ENCODE peak calls at places on chromosomes 2 and 18, in six cellular contexts. One of them, this sample, is unnamed.

GRCh38 chr2:205734436-205734835 is 52.1 kb downstream of the NRP2 start:
- DNase-seq in Peyer's patch: no peak
- DNase-seq in dorsolateral prefrontal cortex: no peak
- DNase-seq in pancreas: no peak
- DNase-seq in heart right ventricle: no peak
- DNase-seq in AG09309: peak
- DNase-seq in this sample: peak

GRCh38 chr2:216857131-216857550 is 2.7 kb downstream of the TNP1 start:
- DNase-seq in Peyer's patch: no peak
- DNase-seq in dorsolateral prefrontal cortex: no peak
- DNase-seq in pancreas: no peak
- DNase-seq in heart right ventricle: no peak
- DNase-seq in AG09309: no peak
- DNase-seq in this sample: no peak

GRCh38 chr18:54790109-54790508 is 38.2 kb upstream of the RAB27B start:
- DNase-seq in Peyer's patch: no peak
- DNase-seq in dorsolateral prefrontal cortex: no peak
- DNase-seq in pancreas: no peak
- DNase-seq in heart right ventricle: no peak
- DNase-seq in AG09309: no peak
- DNase-seq in this sample: no peak

GRCh38 chr2:183207110-183207509 is 82.9 kb downstream of the NUP35 start:
- DNase-seq in Peyer's patch: no peak
- DNase-seq in dorsolateral prefrontal cortex: no peak
- DNase-seq in pancreas: no peak
- DNase-seq in heart right ventricle: no peak
- DNase-seq in AG09309: no peak
- DNase-seq in this sample: no peak

GRCh38 chr2:241534701-241535375 is 23.7 kb upstream of the BOK start:
- DNase-seq in Peyer's patch: no peak
- DNase-seq in dorsolateral prefrontal cortex: no peak
- DNase-seq in pancreas: no peak
- DNase-seq in heart right ventricle: no peak
- DNase-seq in AG09309: no peak
- DNase-seq in this sample: no peak

GRCh38 chr2:200756618-200757321 is 54.9 kb upstream of the BZW1 start:
- DNase-seq in Peyer's patch: peak
- DNase-seq in dorsolateral prefrontal cortex: no peak
- DNase-seq in pancreas: no peak
- DNase-seq in heart right ventricle: no peak
- DNase-seq in AG09309: peak
- DNase-seq in this sample: no peak

GRCh38 chr18:55124078-55124477 is 164.8 kb upstream of the CCDC68 start:
- DNase-seq in Peyer's patch: no peak
- DNase-seq in dorsolateral prefrontal cortex: no peak
- DNase-seq in pancreas: no peak
- DNase-seq in heart right ventricle: no peak
- DNase-seq in AG09309: no peak
- DNase-seq in this sample: no peak

GRCh38 chr2:72871880-72872279 is 15.3 kb upstream of the SPR start:
- DNase-seq in Peyer's patch: no peak
- DNase-seq in dorsolateral prefrontal cortex: no peak
- DNase-seq in pancreas: no peak
- DNase-seq in heart right ventricle: no peak
- DNase-seq in AG09309: no peak
- DNase-seq in this sample: no peak

GRCh38 chr2:46276652-46277051 is 20.6 kb upstream of the EPAS1 start:
- DNase-seq in Peyer's patch: no peak
- DNase-seq in dorsolateral prefrontal cortex: no peak
- DNase-seq in pancreas: no peak
- DNase-seq in heart right ventricle: no peak
- DNase-seq in AG09309: no peak
- DNase-seq in this sample: no peak

GRCh38 chr2:37357053-37357452 is 12.6 kb downstream of the QPCT start:
- DNase-seq in Peyer's patch: no peak
- DNase-seq in dorsolateral prefrontal cortex: no peak
- DNase-seq in pancreas: no peak
- DNase-seq in heart right ventricle: no peak
- DNase-seq in AG09309: peak
- DNase-seq in this sample: no peak

GRCh38 chr18:28177828-28178635 is 1.1 kb upstream of the CDH2 start:
- DNase-seq in Peyer's patch: no peak
- DNase-seq in dorsolateral prefrontal cortex: peak
- DNase-seq in pancreas: no peak
- DNase-seq in heart right ventricle: peak
- DNase-seq in AG09309: no peak
- DNase-seq in this sample: peak

GRCh38 chr2:9970386-9971044 is 19.0 kb downstream of the GRHL1 start:
- DNase-seq in Peyer's patch: no peak
- DNase-seq in dorsolateral prefrontal cortex: no peak
- DNase-seq in pancreas: no peak
- DNase-seq in heart right ventricle: no peak
- DNase-seq in AG09309: no peak
- DNase-seq in this sample: no peak

GRCh38 chr2:9968940-9969497 is 17.5 kb downstream of the GRHL1 start:
- DNase-seq in Peyer's patch: no peak
- DNase-seq in dorsolateral prefrontal cortex: no peak
- DNase-seq in pancreas: no peak
- DNase-seq in heart right ventricle: no peak
- DNase-seq in AG09309: no peak
- DNase-seq in this sample: no peak

GRCh38 chr2:9972621-9973445 is 21.3 kb downstream of the GRHL1 start:
- DNase-seq in Peyer's patch: no peak
- DNase-seq in dorsolateral prefrontal cortex: no peak
- DNase-seq in pancreas: no peak
- DNase-seq in heart right ventricle: no peak
- DNase-seq in AG09309: no peak
- DNase-seq in this sample: no peak

GRCh38 chr2:9971890-9972289 is 20.4 kb downstream of the GRHL1 start:
- DNase-seq in Peyer's patch: no peak
- DNase-seq in dorsolateral prefrontal cortex: no peak
- DNase-seq in pancreas: no peak
- DNase-seq in heart right ventricle: no peak
- DNase-seq in AG09309: no peak
- DNase-seq in this sample: no peak

GRCh38 chr2:9971105-9971818 is 19.8 kb downstream of the GRHL1 start:
- DNase-seq in Peyer's patch: no peak
- DNase-seq in dorsolateral prefrontal cortex: no peak
- DNase-seq in pancreas: no peak
- DNase-seq in heart right ventricle: no peak
- DNase-seq in AG09309: peak
- DNase-seq in this sample: no peak
- H3K4me3 ChIP-seq in Peyer's patch: no peak
- H3K4me3 ChIP-seq in dorsolateral prefrontal cortex: no peak
- H3K4me3 ChIP-seq in pancreas: no peak
- H3K4me3 ChIP-seq in heart right ventricle: no peak
- H3K4me3 ChIP-seq in AG09309: no peak
- H3K4me3 ChIP-seq in this sample: no peak

DNA sequence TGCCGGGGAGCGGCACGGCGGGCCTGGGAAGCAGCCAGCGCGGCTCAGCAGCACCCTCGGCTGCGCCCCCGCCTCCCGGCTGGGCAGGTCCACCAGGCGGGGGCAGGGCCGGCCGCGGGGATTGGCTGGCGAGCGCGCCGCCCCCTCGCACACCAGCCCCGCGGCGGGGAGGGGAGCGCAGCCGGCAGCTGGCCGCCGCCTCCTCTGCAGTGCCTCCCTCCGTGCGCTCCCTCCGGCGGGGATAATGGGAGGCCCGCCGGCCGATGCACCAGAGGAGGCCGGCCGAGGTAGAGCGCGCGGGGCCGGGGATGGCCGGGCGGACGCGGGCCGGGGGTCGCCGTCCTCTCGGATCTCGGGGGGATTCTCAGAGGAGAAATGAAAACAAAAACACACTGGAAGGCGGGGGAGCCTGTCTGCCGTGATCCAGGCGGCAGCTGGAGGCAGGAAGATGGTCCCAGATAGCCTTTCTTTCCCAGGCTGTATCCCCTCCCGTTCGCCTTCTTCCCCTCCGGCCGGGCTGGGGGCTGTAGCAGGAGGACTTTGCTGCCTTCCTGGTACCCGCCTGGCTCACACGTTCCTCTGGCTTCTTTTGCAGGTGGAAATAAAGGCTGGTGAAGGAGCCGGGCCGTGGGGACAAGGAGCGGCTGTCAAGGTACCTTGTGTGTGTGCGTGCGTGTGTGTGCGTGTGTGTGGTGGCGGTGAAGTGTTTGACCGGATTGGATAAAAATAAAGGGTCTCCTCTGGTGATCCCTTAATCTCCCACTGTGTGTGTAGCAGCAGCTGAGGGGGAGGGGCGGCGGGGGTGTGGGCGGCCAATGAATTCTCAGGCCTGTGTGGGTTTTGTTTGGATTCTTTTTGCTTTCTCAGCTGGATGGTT is 18.0 kb downstream of the TET3 start:
- DNase-seq in Peyer's patch: peak
- DNase-seq in dorsolateral prefrontal cortex: peak
- DNase-seq in pancreas: peak
- DNase-seq in heart right ventricle: peak
- DNase-seq in AG09309: no peak
- DNase-seq in this sample: peak
- H3K4me3 ChIP-seq in Peyer's patch: peak
- H3K4me3 ChIP-seq in dorsolateral prefrontal cortex: peak
- H3K4me3 ChIP-seq in pancreas: peak
- H3K4me3 ChIP-seq in heart right ventricle: peak
- H3K4me3 ChIP-seq in AG09309: peak
- H3K4me3 ChIP-seq in this sample: peak

DNA sequence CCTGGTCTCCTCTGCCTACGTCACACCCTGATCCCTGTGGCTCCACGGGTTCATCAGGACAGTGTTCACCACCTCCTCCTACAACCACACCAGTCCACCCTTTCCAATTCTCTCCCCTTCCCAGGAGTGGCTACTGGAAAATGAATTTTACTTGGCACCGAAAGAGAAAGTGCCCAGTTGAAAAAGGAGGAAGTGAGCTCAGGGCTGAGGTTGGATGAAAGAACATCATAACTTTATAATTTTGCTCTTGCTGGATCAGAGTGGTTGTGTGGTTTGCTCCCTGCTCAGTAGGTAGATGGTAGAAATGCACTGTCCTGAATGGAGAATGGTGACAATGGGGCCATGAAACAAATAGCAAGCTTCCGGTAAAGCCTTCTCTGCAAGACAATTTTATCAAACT is 140.3 kb upstream of the DDX18 start:
- DNase-seq in Peyer's patch: no peak
- DNase-seq in dorsolateral prefrontal cortex: no peak
- DNase-seq in pancreas: no peak
- DNase-seq in heart right ventricle: no peak
- DNase-seq in AG09309: no peak
- DNase-seq in this sample: no peak
- H3K4me3 ChIP-seq in Peyer's patch: no peak
- H3K4me3 ChIP-seq in dorsolateral prefrontal cortex: no peak
- H3K4me3 ChIP-seq in pancreas: no peak
- H3K4me3 ChIP-seq in heart right ventricle: no peak
- H3K4me3 ChIP-seq in AG09309: no peak
- H3K4me3 ChIP-seq in this sample: no peak

GRCh38 chr18:75161629-75162028 is 47.3 kb downstream of the PTGR3 start:
- DNase-seq in Peyer's patch: peak
- DNase-seq in dorsolateral prefrontal cortex: no peak
- DNase-seq in pancreas: no peak
- DNase-seq in heart right ventricle: no peak
- DNase-seq in AG09309: no peak
- DNase-seq in this sample: no peak
- H3K4me3 ChIP-seq in Peyer's patch: peak
- H3K4me3 ChIP-seq in dorsolateral prefrontal cortex: peak
- H3K4me3 ChIP-seq in pancreas: no peak
- H3K4me3 ChIP-seq in heart right ventricle: peak
- H3K4me3 ChIP-seq in AG09309: no peak
- H3K4me3 ChIP-seq in this sample: peak

GRCh38 chr2:82789886-82790276 is 1669.2 kb downstream of the SUCLG1 start:
- DNase-seq in Peyer's patch: no peak
- DNase-seq in dorsolateral prefrontal cortex: no peak
- DNase-seq in pancreas: no peak
- DNase-seq in heart right ventricle: no peak
- DNase-seq in AG09309: no peak
- DNase-seq in this sample: no peak

GRCh38 chr2:82792316-82792715 is 1666.8 kb downstream of the SUCLG1 start:
- DNase-seq in Peyer's patch: no peak
- DNase-seq in dorsolateral prefrontal cortex: no peak
- DNase-seq in pancreas: no peak
- DNase-seq in heart right ventricle: no peak
- DNase-seq in AG09309: no peak
- DNase-seq in this sample: no peak

GRCh38 chr2:82795446-82795845 is 1663.6 kb downstream of the SUCLG1 start:
- DNase-seq in Peyer's patch: no peak
- DNase-seq in dorsolateral prefrontal cortex: no peak
- DNase-seq in pancreas: no peak
- DNase-seq in heart right ventricle: no peak
- DNase-seq in AG09309: peak
- DNase-seq in this sample: no peak

GRCh38 chr2:82796132-82796531 is 1662.9 kb downstream of the SUCLG1 start:
- DNase-seq in Peyer's patch: no peak
- DNase-seq in dorsolateral prefrontal cortex: no peak
- DNase-seq in pancreas: no peak
- DNase-seq in heart right ventricle: no peak
- DNase-seq in AG09309: no peak
- DNase-seq in this sample: no peak

DNA sequence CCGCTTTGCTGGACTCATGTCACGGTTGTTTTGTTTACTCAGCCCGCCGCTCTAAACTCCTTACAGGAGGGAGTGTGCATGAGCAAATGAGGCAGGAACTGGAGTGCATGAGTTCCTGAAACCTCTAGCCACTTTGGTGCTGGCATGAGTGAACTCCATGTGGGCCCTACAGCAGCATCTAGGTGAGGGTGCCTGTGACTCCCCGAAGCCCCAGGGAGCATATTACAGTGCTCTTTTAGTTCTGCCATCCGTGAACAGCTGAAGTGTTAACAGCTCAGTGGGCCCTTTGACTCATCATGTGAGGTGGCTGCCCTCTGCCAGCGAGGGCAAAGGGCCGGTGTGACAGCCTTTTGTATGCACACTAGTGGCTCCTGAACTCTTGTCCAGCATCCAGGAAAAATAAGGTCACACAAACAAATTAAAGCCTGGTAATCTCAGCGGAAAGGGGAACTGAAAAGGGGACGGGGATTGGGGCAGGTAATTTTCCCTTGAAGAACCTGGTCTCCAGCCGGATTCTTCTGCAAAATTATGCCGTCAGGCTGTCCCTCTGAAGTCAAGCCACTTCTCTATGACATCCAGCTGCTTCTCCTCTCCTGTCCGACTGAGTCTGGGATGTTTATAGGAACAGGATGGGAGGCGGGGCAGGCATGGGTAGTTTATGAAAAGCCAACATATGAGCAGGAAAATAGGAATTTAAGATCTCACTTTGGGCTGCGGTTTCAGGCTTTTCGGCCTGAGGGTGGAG is 1668.6 kb downstream of the SUCLG1 start:
- DNase-seq in Peyer's patch: no peak
- DNase-seq in dorsolateral prefrontal cortex: no peak
- DNase-seq in pancreas: no peak
- DNase-seq in heart right ventricle: no peak
- DNase-seq in AG09309: peak
- DNase-seq in this sample: no peak
- H3K4me3 ChIP-seq in Peyer's patch: no peak
- H3K4me3 ChIP-seq in dorsolateral prefrontal cortex: no peak
- H3K4me3 ChIP-seq in pancreas: no peak
- H3K4me3 ChIP-seq in heart right ventricle: no peak
- H3K4me3 ChIP-seq in AG09309: no peak
- H3K4me3 ChIP-seq in this sample: no peak

DNA sequence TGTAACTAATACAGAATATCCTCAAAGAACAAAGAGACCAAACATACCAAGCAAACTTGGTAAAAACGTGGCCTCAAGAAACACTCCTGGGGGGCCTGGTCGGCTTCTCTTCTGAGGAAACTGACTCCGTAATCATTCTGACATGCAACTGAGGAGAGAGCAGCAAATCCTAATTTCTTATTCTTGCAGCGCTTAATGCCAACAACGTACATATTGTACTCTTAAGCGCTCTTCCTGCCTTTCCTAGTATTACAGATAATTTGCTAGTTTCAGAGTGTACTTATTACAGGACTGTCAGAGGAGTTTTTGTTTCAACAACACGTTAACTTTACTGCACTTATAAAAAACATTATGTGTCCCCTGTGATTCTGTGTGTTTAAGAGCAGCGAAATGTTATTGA is 64.9 kb downstream of the ZNF521 start:
- DNase-seq in Peyer's patch: no peak
- DNase-seq in dorsolateral prefrontal cortex: no peak
- DNase-seq in pancreas: no peak
- DNase-seq in heart right ventricle: no peak
- DNase-seq in AG09309: no peak
- DNase-seq in this sample: no peak
- H3K4me3 ChIP-seq in Peyer's patch: no peak
- H3K4me3 ChIP-seq in dorsolateral prefrontal cortex: no peak
- H3K4me3 ChIP-seq in pancreas: no peak
- H3K4me3 ChIP-seq in heart right ventricle: no peak
- H3K4me3 ChIP-seq in AG09309: no peak
- H3K4me3 ChIP-seq in this sample: no peak